ENCODE peak calls at places on chromosomes 4 and X, in ten cellular contexts. C is endothelial cell; P is AG10803; J is brain microvascular endothelial cell; W is cardiac muscle cell; E is HFF-Myc; R is CD4-positive, alpha-beta T cell; A is OCI-LY7; F is hepatocyte; S is epithelial cell of esophagus. X is an unnamed sample.

GRCh38 chr4:16079046-16079445 is 4.8 kb downstream of the PROM1 start:
- DNase-seq in C (no peak), P (no peak), J (no peak), W (peak), E (no peak), R (no peak), A (no peak), F (peak), S (peak), X (no peak)

GRCh38 chr4:128574706-128575105 is 234.8 kb upstream of the JADE1 start:
- DNase-seq in C (peak), P (peak), J (peak), W (peak), E (no peak), R (peak), A (peak), F (peak), S (peak), X (no peak)

GRCh38 chrX:107542500-107542899 is 85.8 kb upstream of the PRPS1 start:
- DNase-seq in C (no peak), P (peak), J (peak), W (peak), E (no peak), R (no peak), A (peak), F (peak), S (peak), X (no peak)

GRCh38 chr4:75892508-75892907 is 9.7 kb downstream of the PPEF2 start:
- DNase-seq in C (peak), P (no peak), J (no peak), W (no peak), E (no peak), R (no peak), A (no peak), F (no peak), S (peak), X (no peak)

GRCh38 chr4:82044141-82044993 is 329.4 kb downstream of the HNRNPD start:
- DNase-seq in C (peak), P (peak), J (peak), W (peak), E (no peak), R (no peak), A (no peak), F (peak), S (peak), X (peak)

GRCh38 chr4:103008875-103009729 is 10.4 kb downstream of the SLC9B1 start:
- DNase-seq in C (peak), P (peak), J (peak), W (peak), E (peak), R (no peak), A (peak), F (peak), S (peak), X (no peak)

GRCh38 chr4:74975082-74975481 is 42.2 kb downstream of the PARM1 start:
- DNase-seq in C (no peak), P (no peak), J (no peak), W (no peak), E (no peak), R (no peak), A (no peak), F (no peak), S (no peak), X (no peak)

GRCh38 chr4:80619070-80619674 is 283.6 kb downstream of the CFAP299 start:
- DNase-seq in C (peak), P (no peak), J (no peak), W (peak), E (no peak), R (no peak), A (peak), F (no peak), S (peak), X (no peak)

GRCh38 chr4:212438-213174 is 88.3 kb downstream of the ZNF718 start:
- DNase-seq in C (peak), P (peak), J (peak), W (peak), E (peak), R (no peak), A (no peak), F (no peak), S (peak), X (no peak)

GRCh38 chr4:10179957-10180602 is 63.5 kb upstream of the WDR1 start:
- DNase-seq in C (no peak), P (peak), J (peak), W (peak), E (no peak), R (no peak), A (no peak), F (no peak), S (no peak), X (no peak)

GRCh38 chrX:129777218-129777768 is 2.5 kb upstream of the SASH3 start:
- DNase-seq in C (no peak), P (no peak), J (no peak), W (no peak), E (no peak), R (peak), A (peak), F (no peak), S (peak), X (peak)

GRCh38 chr4:82084747-82085146 is 289.0 kb downstream of the HNRNPD start:
- DNase-seq in C (no peak), P (no peak), J (no peak), W (no peak), E (no peak), R (no peak), A (no peak), F (no peak), S (no peak), X (no peak)

GRCh38 chrX:264634-265455 is 16.3 kb upstream of the PLCXD1 start:
- DNase-seq in C (no peak), P (peak), J (no peak), W (peak), E (no peak), R (no peak), A (no peak), F (peak), S (peak), X (peak)

GRCh38 chr4:15006416-15007024 is 4.2 kb downstream of the CPEB2 start:
- DNase-seq in C (no peak), P (peak), J (no peak), W (peak), E (no peak), R (no peak), A (peak), F (no peak), S (peak), X (no peak)

GRCh38 chr4:101099001-101099400 is 248.3 kb downstream of the PPP3CA start:
- DNase-seq in C (no peak), P (no peak), J (no peak), W (no peak), E (no peak), R (no peak), A (no peak), F (no peak), S (no peak), X (no peak)

GRCh38 chr4:109352941-109353340 is 50.5 kb upstream of the COL25A1 start:
- DNase-seq in C (no peak), P (no peak), J (no peak), W (no peak), E (no peak), R (no peak), A (no peak), F (no peak), S (no peak), X (no peak)

GRCh38 chr4:78293348-78293747 is 236.2 kb downstream of the FRAS1 start:
- DNase-seq in C (no peak), P (peak), J (peak), W (peak), E (no peak), R (no peak), A (no peak), F (no peak), S (no peak), X (no peak)

GRCh38 chr4:83699358-83699757 is 163.4 kb downstream of the GPAT3 start:
- DNase-seq in C (no peak), P (no peak), J (no peak), W (no peak), E (no peak), R (no peak), A (no peak), F (no peak), S (no peak), X (no peak)

GRCh38 chr4:20901851-20902250 is 201.6 kb downstream of the PACRGL start:
- DNase-seq in C (no peak), P (no peak), J (no peak), W (no peak), E (no peak), R (no peak), A (no peak), F (no peak), S (no peak), X (no peak)

GRCh38 chr4:169270810-169271691 is at the start of gene SH3RF1:
- DNase-seq in C (peak), P (peak), J (peak), W (peak), E (no peak), R (no peak), A (no peak), F (peak), S (peak), X (peak)

GRCh38 chr4:24322517-24322916 is 261.8 kb downstream of the DHX15 start:
- DNase-seq in C (no peak), P (peak), J (no peak), W (no peak), E (peak), R (no peak), A (no peak), F (no peak), S (peak), X (no peak)

GRCh38 chr4:178275671-178276360 is 833.6 kb upstream of the AGA start:
- DNase-seq in C (no peak), P (no peak), J (no peak), W (no peak), E (no peak), R (no peak), A (no peak), F (no peak), S (no peak), X (no peak)

GRCh38 chrX:103215768-103216085 is 819 bp downstream of the BEX4 start:
- DNase-seq in C (no peak), P (no peak), J (no peak), W (peak), E (no peak), R (no peak), A (no peak), F (no peak), S (no peak), X (no peak)

GRCh38 chr4:122218762-122219161 is 66.6 kb downstream of the BLTP1 start:
- DNase-seq in C (peak), P (peak), J (no peak), W (peak), E (no peak), R (no peak), A (peak), F (peak), S (peak), X (no peak)

GRCh38 chr4:24690436-24690835 is 104.9 kb upstream of the SOD3 start:
- DNase-seq in C (no peak), P (peak), J (no peak), W (peak), E (no peak), R (no peak), A (no peak), F (no peak), S (peak), X (no peak)

GRCh38 chr4:30801876-30802275 is 81.7 kb downstream of the PCDH7 start:
- DNase-seq in C (no peak), P (no peak), J (no peak), W (no peak), E (no peak), R (no peak), A (no peak), F (no peak), S (peak), X (no peak)

GRCh38 chrX:48648299-48648698 is 35.3 kb upstream of the WAS start:
- DNase-seq in C (peak), P (peak), J (peak), W (peak), E (peak), R (peak), A (peak), F (peak), S (peak), X (no peak)

GRCh38 chr4:151651496-151651895 is 109.3 kb downstream of the GATB start:
- DNase-seq in C (no peak), P (no peak), J (no peak), W (no peak), E (no peak), R (no peak), A (no peak), F (no peak), S (no peak), X (no peak)

GRCh38 chr4:151652841-151653547 is 107.8 kb downstream of the GATB start:
- DNase-seq in C (no peak), P (peak), J (no peak), W (peak), E (peak), R (no peak), A (no peak), F (no peak), S (no peak), X (no peak)

GRCh38 chr4:151646322-151646721 is 114.5 kb downstream of the GATB start:
- DNase-seq in C (no peak), P (no peak), J (no peak), W (no peak), E (no peak), R (no peak), A (no peak), F (no peak), S (no peak), X (no peak)

GRCh38 chr4:151653548-151653918 is 107.3 kb downstream of the GATB start:
- DNase-seq in C (no peak), P (no peak), J (no peak), W (no peak), E (peak), R (no peak), A (no peak), F (no peak), S (no peak), X (no peak)

GRCh38 chr4:151649461-151649860 is 111.3 kb downstream of the GATB start:
- DNase-seq in C (no peak), P (no peak), J (no peak), W (no peak), E (no peak), R (no peak), A (no peak), F (no peak), S (no peak), X (no peak)
- TF ChIP-seq CTCF in C (no peak), P (no peak), J (no peak), W (no peak), E (no peak), R (no peak), A (no peak), F (no peak), S (no peak), X (no peak)

DNA sequence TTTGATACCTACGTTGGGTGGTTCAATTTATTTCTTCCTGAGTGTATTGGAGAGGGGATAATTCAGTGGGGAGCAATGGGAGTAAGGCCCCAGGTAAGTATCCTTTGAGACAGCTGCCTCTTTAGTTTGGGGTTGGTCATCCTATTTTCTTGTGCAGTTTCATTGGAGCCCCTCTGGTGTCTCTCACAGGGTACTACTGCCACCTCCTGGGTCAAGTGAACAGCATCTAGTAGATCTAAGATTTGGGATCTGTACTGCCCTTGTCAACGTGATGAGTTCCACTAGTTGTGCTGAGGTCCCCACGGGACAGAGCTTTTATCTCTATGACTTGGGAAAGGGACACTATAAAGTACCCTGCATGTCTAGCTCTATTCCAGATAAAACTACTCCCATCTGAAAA is 80.6 kb downstream of the PBDC1 start:
- DNase-seq in C (peak), P (peak), J (peak), W (peak), E (peak), R (peak), A (peak), F (peak), S (peak), X (no peak)
- TF ChIP-seq CTCF in C (no peak), P (peak), J (peak), W (peak), E (peak), R (peak), A (peak), F (peak), S (peak), X (peak)

DNA sequence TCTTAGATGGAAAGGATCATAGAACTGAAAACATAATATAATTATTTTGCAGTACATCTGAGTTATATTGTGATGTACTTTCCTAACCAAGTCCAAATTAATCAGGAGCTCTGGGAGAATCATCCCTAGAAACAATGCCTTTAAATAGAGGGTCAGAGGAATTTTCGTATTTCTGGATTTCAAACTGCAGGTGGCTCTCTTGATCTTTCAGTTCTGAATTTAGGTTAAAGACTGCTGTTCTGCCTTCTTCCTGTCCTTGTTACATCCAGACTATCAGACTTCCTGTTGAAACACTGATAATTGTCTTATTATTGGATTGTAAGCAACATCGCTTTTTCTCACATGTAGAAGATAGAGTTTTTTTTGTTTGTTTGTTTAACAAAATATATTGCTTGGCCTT is 142.7 kb downstream of the RPA4 start:
- DNase-seq in C (peak), P (no peak), J (peak), W (peak), E (no peak), R (no peak), A (peak), F (peak), S (no peak), X (no peak)
- TF ChIP-seq CTCF in C (no peak), P (no peak), J (peak), W (peak), E (no peak), R (no peak), A (peak), F (peak), S (no peak), X (peak)

GRCh38 chrX:40573763-40574162 is 7.0 kb upstream of the ATP6AP2 start:
- DNase-seq in C (no peak), P (peak), J (peak), W (peak), E (no peak), R (peak), A (peak), F (no peak), S (peak), X (no peak)
- TF ChIP-seq CTCF in C (peak), P (peak), J (peak), W (peak), E (peak), R (peak), A (peak), F (peak), S (peak), X (peak)

GRCh38 chr4:85228264-85228663 is 246.7 kb upstream of the ARHGAP24 start:
- DNase-seq in C (no peak), P (no peak), J (no peak), W (no peak), E (no peak), R (no peak), A (peak), F (no peak), S (no peak), X (no peak)
- TF ChIP-seq CTCF in C (no peak), P (no peak), J (no peak), W (no peak), E (no peak), R (no peak), A (peak), F (no peak), S (peak), X (no peak)

GRCh38 chrX:24693453-24694202 is at the start of gene POLA1:
- DNase-seq in C (peak), P (peak), J (peak), W (peak), E (peak), R (peak), A (peak), F (peak), S (peak), X (peak)
- TF ChIP-seq CTCF in C (no peak), P (peak), J (peak), W (peak), E (peak), R (no peak), A (no peak), F (peak), S (peak), X (peak)

DNA sequence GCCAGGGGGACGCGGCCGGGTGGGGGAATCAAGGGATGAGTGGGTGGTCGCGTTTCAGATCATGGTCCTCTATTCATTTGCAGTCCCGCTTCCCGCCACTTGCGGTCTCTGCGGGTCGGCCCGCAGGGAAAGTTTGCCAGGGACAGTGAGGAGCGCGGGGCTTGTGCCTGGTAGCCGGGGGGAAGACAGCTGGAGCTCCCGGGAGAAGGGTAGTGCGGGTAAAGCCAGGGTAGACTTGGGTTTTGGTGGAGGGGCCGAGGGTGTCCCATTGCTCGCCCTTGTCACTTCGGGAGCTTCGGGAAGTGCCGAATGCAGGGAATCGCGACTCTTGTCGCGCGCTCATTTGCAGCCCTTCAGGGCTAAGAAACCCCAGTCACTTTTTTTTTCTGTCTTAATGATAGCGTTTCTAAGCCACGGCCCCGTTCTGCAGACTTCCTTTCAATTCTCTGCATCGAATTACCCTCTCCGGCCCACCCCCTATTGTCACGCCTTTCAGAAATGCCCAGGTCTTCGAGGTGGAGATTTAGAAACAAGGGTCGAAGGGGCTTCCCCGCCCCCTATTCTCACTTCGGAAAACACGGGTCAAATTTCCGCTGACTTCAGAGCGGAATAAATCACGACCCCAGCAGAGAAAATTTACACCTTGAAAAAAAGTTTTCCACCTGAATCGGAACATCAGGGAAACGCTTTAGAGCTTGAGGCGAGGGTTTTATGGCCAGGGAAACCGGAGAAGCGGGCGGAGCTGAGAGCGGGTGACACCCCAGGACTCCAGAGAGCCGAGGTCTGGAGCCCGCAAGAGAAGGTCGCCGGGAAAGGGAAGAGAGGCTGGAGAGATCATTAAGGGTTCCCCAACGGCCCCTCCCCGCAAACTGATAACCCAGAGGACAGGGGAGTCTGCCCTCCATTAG is 1.4 kb downstream of the SHISA3 start:
- DNase-seq in C (no peak), P (no peak), J (no peak), W (peak), E (no peak), R (no peak), A (no peak), F (peak), S (no peak), X (no peak)
- TF ChIP-seq CTCF in C (peak), P (no peak), J (peak), W (no peak), E (no peak), R (no peak), A (no peak), F (peak), S (no peak), X (peak)

GRCh38 chrX:68921937-68922456 is 93.2 kb downstream of the EFNB1 start:
- DNase-seq in C (no peak), P (no peak), J (no peak), W (no peak), E (no peak), R (no peak), A (no peak), F (no peak), S (no peak), X (no peak)
- TF ChIP-seq CTCF in C (no peak), P (no peak), J (no peak), W (no peak), E (no peak), R (no peak), A (no peak), F (no peak), S (no peak), X (no peak)

DNA sequence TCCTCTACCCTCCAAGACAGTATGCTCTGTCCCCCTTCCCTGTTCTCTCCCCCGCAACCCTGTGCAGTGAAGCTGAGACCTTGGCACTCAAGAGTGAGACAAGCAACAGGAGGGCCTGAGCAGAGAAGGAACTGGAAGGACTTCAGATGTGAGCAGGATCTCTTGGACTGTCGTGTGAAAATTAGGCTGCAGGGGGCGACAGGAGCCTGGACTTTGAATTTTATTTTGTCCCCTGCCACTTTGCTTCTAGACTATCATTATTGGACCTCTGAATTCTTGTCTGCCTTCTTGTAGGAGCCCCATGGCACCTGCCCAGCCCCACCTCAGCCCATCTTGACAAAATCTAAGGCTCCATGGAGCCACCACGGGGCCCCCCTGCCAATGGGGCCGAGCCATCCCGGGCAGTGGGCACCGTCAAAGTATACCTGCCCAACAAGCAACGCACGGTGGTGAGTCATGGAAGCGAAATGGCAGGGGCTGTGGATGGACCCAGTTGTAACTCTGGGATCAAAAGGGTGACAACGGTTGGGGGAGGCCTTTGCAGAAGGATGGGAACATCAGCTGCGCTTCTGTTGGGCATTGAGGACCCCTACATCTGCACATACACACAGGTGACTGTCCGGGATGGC is 1.7 kb downstream of the ARAF start:
- DNase-seq in C (peak), P (no peak), J (no peak), W (peak), E (no peak), R (peak), A (peak), F (no peak), S (peak), X (no peak)
- TF ChIP-seq CTCF in C (peak), P (peak), J (peak), W (peak), E (peak), R (no peak), A (peak), F (peak), S (peak), X (peak)

X was measured in chondrocyte.